ENCODE peak calls at places on chromosomes 6 and 20, in six cellular contexts. T is fibroblast of pulmonary artery; Y is AG04450; H is foreskin fibroblast; P is brain microvascular endothelial cell; R is CD8-positive, alpha-beta memory T cell. S is an unnamed sample.
A peak's percentile ranks its signal among the peaks of the same experiment; 100 is the strongest.

GRCh38 chr6:135358907-135359459 is 138.6 kb downstream of the AHI1 start:
- DNase-seq in T (peak; percentile 33), Y (no peak), H (peak; percentile 17), P (no peak), R (no peak), S (no peak)

GRCh38 chr6:119078449-119079287 is at the start of gene FAM184A:
- DNase-seq in T (peak; percentile 53), Y (no peak), H (peak; percentile 40), P (peak; percentile 19), R (peak; percentile 77), S (peak; percentile 83)

GRCh38 chr20:821083-822065 is 12.1 kb upstream of the FAM110A start:
- DNase-seq in T (no peak), Y (no peak), H (no peak), P (no peak), R (no peak), S (no peak)

GRCh38 chr6:109998159-109998785 is 20.2 kb downstream of the GPR6 start:
- DNase-seq in T (peak; percentile 17), Y (no peak), H (no peak), P (peak; percentile 14), R (no peak), S (no peak)

GRCh38 chr6:146850238-146850896 is 251.6 kb downstream of the ADGB start:
- DNase-seq in T (peak; percentile 89), Y (peak; percentile 50), H (no peak), P (peak; percentile 87), R (no peak), S (no peak)

GRCh38 chr6:152313542-152314482 is 323.4 kb downstream of the SYNE1 start:
- DNase-seq in T (peak; percentile 84), Y (peak; percentile 37), H (peak; percentile 41), P (peak; percentile 79), R (no peak), S (no peak)

GRCh38 chr6:66161546-66162108 is 454.6 kb upstream of the EYS start:
- DNase-seq in T (no peak), Y (no peak), H (no peak), P (no peak), R (no peak), S (no peak)

GRCh38 chr6:100171533-100172321 is 177.7 kb upstream of the MCHR2 start:
- DNase-seq in T (no peak), Y (no peak), H (no peak), P (no peak), R (no peak), S (no peak)

GRCh38 chr6:128452713-128453112 is 67.7 kb downstream of the PTPRK start:
- DNase-seq in T (no peak), Y (no peak), H (no peak), P (no peak), R (no peak), S (no peak)

GRCh38 chr6:80094017-80094416 is 12.5 kb upstream of the BCKDHB start:
- DNase-seq in T (peak; percentile 46), Y (no peak), H (peak; percentile 3), P (peak; percentile 3), R (no peak), S (peak; percentile 11)

GRCh38 chr6:82374481-82374880 is 10.9 kb downstream of the TPBG start:
- DNase-seq in T (no peak), Y (no peak), H (no peak), P (no peak), R (no peak), S (no peak)

GRCh38 chr20:56195946-56196345 is 52.6 kb upstream of the MC3R start:
- DNase-seq in T (no peak), Y (no peak), H (no peak), P (no peak), R (no peak), S (no peak)

GRCh38 chr6:85670573-85670972 is 27.9 kb upstream of the SYNCRIP start:
- DNase-seq in T (peak; percentile 87), Y (no peak), H (peak; percentile 55), P (peak; percentile 52), R (no peak), S (peak; percentile 49)

GRCh38 chr6:7532232-7532631 is 9.2 kb upstream of the DSP start:
- DNase-seq in T (no peak), Y (no peak), H (no peak), P (no peak), R (no peak), S (no peak)

GRCh38 chr20:62320581-62321354 is 18.0 kb downstream of the ADRM1 start:
- DNase-seq in T (no peak), Y (no peak), H (no peak), P (no peak), R (no peak), S (peak; percentile 82)

GRCh38 chr6:81933648-81934047 is 181.2 kb upstream of the TENT5A start:
- DNase-seq in T (peak; percentile 29), Y (no peak), H (no peak), P (no peak), R (no peak), S (no peak)

GRCh38 chr6:2635911-2636310 is 114.8 kb downstream of the MYLK4 start:
- DNase-seq in T (no peak), Y (no peak), H (no peak), P (no peak), R (no peak), S (no peak)

GRCh38 chr6:113642714-113643442 is 214.3 kb upstream of the MARCKS start:
- DNase-seq in T (no peak), Y (no peak), H (no peak), P (no peak), R (no peak), S (peak; percentile 57)

GRCh38 chr20:46894579-46894958 is at the start of gene EYA2:
- DNase-seq in T (no peak), Y (no peak), H (no peak), P (no peak), R (no peak), S (no peak)

GRCh38 chr20:60984666-60985065 is 267.4 kb upstream of the CDH4 start:
- DNase-seq in T (no peak), Y (no peak), H (no peak), P (no peak), R (no peak), S (no peak)

GRCh38 chr6:593139-593906 is 63.6 kb downstream of the HUS1B start:
- DNase-seq in T (peak; percentile 74), Y (no peak), H (peak; percentile 35), P (peak; percentile 46), R (peak; percentile 46), S (peak; percentile 67)

GRCh38 chr20:49675368-49676151 is 38.1 kb downstream of the B4GALT5 start:
- DNase-seq in T (no peak), Y (no peak), H (no peak), P (no peak), R (no peak), S (no peak)

GRCh38 chr6:170128811-170129681 is 161.8 kb downstream of the DLL1 start:
- DNase-seq in T (no peak), Y (no peak), H (no peak), P (no peak), R (no peak), S (no peak)

GRCh38 chr20:30815577-30816181 is 441.8 kb upstream of the DEFB115 start:
- DNase-seq in T (no peak), Y (no peak), H (no peak), P (no peak), R (no peak), S (no peak)
- H3K4me3 ChIP-seq in T (no peak overlapping the region), Y (no peak overlapping the region), H (no peak overlapping the region), P (no peak overlapping the region), R (no peak overlapping the region), S (no peak overlapping the region)

DNA sequence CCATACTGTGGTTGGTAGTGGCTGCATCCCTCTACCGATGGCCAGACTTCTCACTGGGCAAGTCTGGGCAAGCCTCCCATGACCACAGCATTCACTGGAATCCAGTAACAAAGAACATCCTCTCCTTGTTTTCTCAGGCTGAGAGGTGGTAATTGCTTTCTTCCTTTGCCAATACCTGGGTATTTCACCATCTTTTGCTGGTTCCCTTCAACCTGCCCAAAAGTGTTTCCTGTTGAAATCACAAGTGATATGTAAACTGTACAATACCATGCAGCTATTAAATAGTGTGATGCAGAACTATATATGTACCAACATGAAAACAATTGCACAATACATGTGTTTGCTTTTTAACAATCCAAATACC is at the start of gene PTCHD4:
- DNase-seq in T (peak; percentile 59), Y (peak; percentile 6), H (peak; percentile 18), P (peak; percentile 32), R (no peak), S (peak; percentile 16)
- H3K4me3 ChIP-seq in T (peak within 1 kb of the TSS; percentile 52), Y (peak within 1 kb of the TSS; percentile 55), H (peak within 1 kb of the TSS; percentile 39), P (peak within 1 kb of the TSS; percentile 34), R (no peak within 1 kb of the TSS), S (no peak within 1 kb of the TSS)

GRCh38 chr6:38134704-38135088 is 315.2 kb downstream of the ZFAND3 start:
- DNase-seq in T (no peak), Y (no peak), H (no peak), P (no peak), R (no peak), S (no peak)

GRCh38 chr6:38141045-38141444 is 321.5 kb downstream of the ZFAND3 start:
- DNase-seq in T (no peak), Y (no peak), H (no peak), P (no peak), R (no peak), S (no peak)

GRCh38 chr6:38138374-38138773 is 318.8 kb downstream of the ZFAND3 start:
- DNase-seq in T (no peak), Y (no peak), H (no peak), P (no peak), R (no peak), S (no peak)

GRCh38 chr6:38136547-38136946 is 317.0 kb downstream of the ZFAND3 start:
- DNase-seq in T (no peak), Y (no peak), H (no peak), P (no peak), R (no peak), S (no peak)

GRCh38 chr6:38137609-38138008 is 318.1 kb downstream of the ZFAND3 start:
- DNase-seq in T (no peak), Y (no peak), H (no peak), P (no peak), R (no peak), S (no peak)
- H3K4me3 ChIP-seq in T (no peak overlapping the region), Y (no peak overlapping the region), H (no peak overlapping the region), P (no peak overlapping the region), R (no peak overlapping the region), S (no peak overlapping the region)

DNA sequence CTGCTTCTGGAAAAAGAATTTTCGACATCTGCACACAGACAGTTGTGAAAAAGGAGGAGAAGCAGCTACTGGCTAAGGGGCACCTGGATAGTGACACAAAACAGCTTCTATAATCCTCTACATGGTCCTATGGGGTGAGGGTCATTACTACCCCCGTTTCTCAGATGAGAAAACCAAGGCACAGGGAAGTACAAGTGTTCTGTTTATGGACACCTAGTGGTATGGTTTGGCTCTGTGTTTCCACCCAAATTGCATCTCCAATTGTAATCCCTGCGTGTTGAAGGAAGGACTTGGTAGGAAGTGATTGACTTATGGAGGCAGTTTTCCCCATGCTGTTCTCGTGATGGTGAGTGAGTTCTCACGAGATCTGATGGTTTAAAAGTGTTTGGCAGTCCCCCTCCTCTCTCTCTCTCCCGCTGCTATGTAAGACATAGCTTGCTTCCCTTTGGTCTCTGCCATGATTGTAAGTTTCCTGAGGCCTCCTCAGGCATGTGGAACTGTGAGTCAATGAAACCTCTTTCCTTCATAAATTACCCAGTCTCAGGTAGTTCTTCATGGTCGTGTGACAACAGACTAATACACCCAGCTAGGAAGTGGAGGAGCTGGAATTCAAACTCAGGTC is 2.5 kb upstream of the KCNK15 start:
- DNase-seq in T (no peak), Y (no peak), H (no peak), P (no peak), R (no peak), S (no peak)
- H3K4me3 ChIP-seq in T (no peak overlapping the region), Y (no peak overlapping the region), H (no peak overlapping the region), P (no peak overlapping the region), R (no peak overlapping the region), S (no peak overlapping the region)